ENCODE peak calls at places on chromosomes 13 and 19, in five cellular contexts. K is WTC11, I is pancreas, X is brain microvascular endothelial cell, H is SK-N-SH. J is an unnamed sample.
A peak's percentile ranks its signal among the peaks of the same experiment; 100 is the strongest.

GRCh38 chr13:80955487-80955886 is 614.6 kb upstream of the SPRY2 start:
- DNase-seq in H (no peak), I (no peak), X (no peak), K (no peak), J (no peak)

GRCh38 chr19:5122121-5122400 is 153.1 kb downstream of the KDM4B start:
- DNase-seq in H (no peak), K (no peak), X (no peak), I (no peak), J (no peak)

GRCh38 chr19:17647071-17648020 is 40.8 kb downstream of the UNC13A start:
- DNase-seq in H (peak; percentile 77), X (no peak), K (peak; percentile 40), I (no peak), J (no peak)

GRCh38 chr19:11296264-11296663 is 304 bp downstream of the TSPAN16 start:
- DNase-seq in K (no peak), X (no peak), H (no peak), I (no peak), J (no peak)

GRCh38 chr13:30061217-30061616 is 210.8 kb upstream of the UBL3 start:
- DNase-seq in H (no peak), X (no peak), K (no peak), I (no peak), J (no peak)

GRCh38 chr19:58328999-58329398 is 2.2 kb downstream of the ZSCAN22 start:
- DNase-seq in I (no peak), X (no peak), H (peak; percentile 61), K (peak; percentile 77), J (no peak)

GRCh38 chr13:100721885-100722512 is 47.4 kb upstream of the TMTC4 start:
- DNase-seq in I (peak; percentile 27), X (peak; percentile 53), K (peak; percentile 76), H (peak; percentile 63), J (peak; percentile 61)

GRCh38 chr19:408441-409005 is 424 bp downstream of the C2CD4C start:
- DNase-seq in I (no peak), K (no peak), X (no peak), H (peak; percentile 83), J (no peak)

GRCh38 chr13:24502567-24503375 is 9.8 kb downstream of the PARP4 start:
- DNase-seq in I (no peak), H (no peak), K (no peak), X (peak; percentile 57), J (no peak)

GRCh38 chr19:15328312-15328711 is 4.0 kb downstream of the BRD4 start:
- DNase-seq in I (no peak), X (no peak), H (no peak), K (no peak), J (no peak)

GRCh38 chr19:46412983-46413261 is 442 bp downstream of the CCDC8 start:
- DNase-seq in H (no peak), I (no peak), K (no peak), X (no peak), J (no peak)

GRCh38 chr13:97425570-97425969 is 8.4 kb upstream of the RAP2A start:
- DNase-seq in I (no peak), H (no peak), K (no peak), X (peak; percentile 59), J (no peak)

GRCh38 chr13:112990783-112991182 is 21.8 kb downstream of the MCF2L start:
- DNase-seq in H (peak; percentile 61), X (no peak), I (peak; percentile 77), K (peak; percentile 62), J (no peak)

GRCh38 chr13:34025746-34026145 is 207.8 kb downstream of the RFC3 start:
- DNase-seq in H (no peak), X (peak; percentile 86), K (no peak), I (no peak), J (no peak)

GRCh38 chr13:44063881-44064280 is 184.2 kb downstream of the LACC1 start:
- DNase-seq in H (no peak), I (no peak), K (no peak), X (no peak), J (no peak)

GRCh38 chr19:2064788-2065524 is 13.9 kb upstream of the MKNK2 start:
- DNase-seq in I (no peak), H (no peak), K (no peak), X (no peak), J (no peak)

GRCh38 chr13:96958286-96958891 is 35.9 kb downstream of the OXGR1 start:
- DNase-seq in K (no peak), X (peak; percentile 40), H (peak; percentile 30), I (no peak), J (peak; percentile 13)

GRCh38 chr19:39847525-39847924 is 1.3 kb upstream of the FBL start:
- DNase-seq in H (no peak), K (no peak), X (no peak), I (no peak), J (no peak)

GRCh38 chr19:9054768-9055167 is 32.1 kb upstream of the OR1M1 start:
- DNase-seq in I (no peak), K (peak; percentile 19), X (no peak), H (no peak), J (no peak)

GRCh38 chr13:51267581-51267980 is 45.4 kb downstream of the FAM124A start:
- DNase-seq in I (no peak), X (no peak), K (no peak), H (no peak), J (no peak)

GRCh38 chr13:84684048-84684662 is 801.9 kb upstream of the SLITRK1 start:
- DNase-seq in I (no peak), X (no peak), K (no peak), H (no peak), J (no peak)

GRCh38 chr13:29886446-29886845 is 36.0 kb upstream of the UBL3 start:
- DNase-seq in H (no peak), I (no peak), X (no peak), K (no peak), J (no peak)

GRCh38 chr13:51659276-51660127 is 75.2 kb downstream of the WDFY2 start:
- DNase-seq in I (no peak), H (no peak), X (no peak), K (no peak), J (no peak)

GRCh38 chr19:11444059-11444458 is 8.6 kb downstream of the PRKCSH start:
- DNase-seq in X (no peak), K (no peak), I (no peak), H (no peak), J (no peak)

GRCh38 chr13:80873589-80873988 is 532.7 kb upstream of the SPRY2 start:
- DNase-seq in H (no peak), I (no peak), X (no peak), K (no peak), J (peak; percentile 23)

GRCh38 chr19:11639602-11640471 is 42.6 kb downstream of the ZNF627 start:
- DNase-seq in K (peak; percentile 100), I (peak; percentile 96), X (peak; percentile 95), H (peak; percentile 95), J (peak; percentile 97)

DNA sequence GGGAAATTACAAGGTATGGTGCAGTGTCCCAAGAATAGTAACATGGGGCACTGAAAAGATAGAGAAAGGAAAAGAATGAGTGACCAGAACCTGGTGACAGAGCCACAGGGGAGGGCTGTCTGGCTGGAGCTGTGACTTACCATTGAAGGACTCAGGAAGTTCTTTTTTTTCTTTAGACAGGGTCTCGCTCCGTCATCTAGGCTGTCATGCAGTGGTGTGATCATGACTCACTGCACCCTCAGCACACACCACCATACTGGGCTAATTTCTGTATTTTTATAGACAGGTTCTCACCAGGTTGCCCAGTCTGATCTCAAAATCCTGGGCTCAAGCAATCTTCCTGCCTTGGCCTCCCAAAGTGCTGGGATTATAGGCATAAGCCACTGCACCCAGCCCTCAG is 8.8 kb upstream of the CPB2 start:
- DNase-seq in K (no peak), H (no peak), X (peak; percentile 73), I (no peak), J (no peak)
- TF ChIP-seq CTCF in K (no peak), H (no peak), X (no peak), I (no peak), J (no peak)

GRCh38 chr13:102650444-102650843 is 44.4 kb downstream of the METTL21C start:
- DNase-seq in K (no peak), I (no peak), H (no peak), X (no peak), J (no peak)

GRCh38 chr13:102651892-102652291 is 43.0 kb downstream of the METTL21C start:
- DNase-seq in X (peak; percentile 55), I (no peak), K (no peak), H (no peak), J (no peak)

GRCh38 chr13:102651392-102651791 is 43.5 kb downstream of the METTL21C start:
- DNase-seq in X (no peak), I (no peak), K (no peak), H (no peak), J (no peak)

GRCh38 chr13:102645701-102646100 is 48.9 kb downstream of the TPP2 start:
- DNase-seq in K (no peak), H (no peak), I (no peak), X (no peak), J (no peak)

GRCh38 chr13:102648046-102648445 is 46.8 kb downstream of the METTL21C start:
- DNase-seq in H (no peak), X (no peak), I (no peak), K (no peak), J (no peak)
- TF ChIP-seq CTCF in H (no peak), X (no peak), I (no peak), K (no peak), J (no peak)

DNA sequence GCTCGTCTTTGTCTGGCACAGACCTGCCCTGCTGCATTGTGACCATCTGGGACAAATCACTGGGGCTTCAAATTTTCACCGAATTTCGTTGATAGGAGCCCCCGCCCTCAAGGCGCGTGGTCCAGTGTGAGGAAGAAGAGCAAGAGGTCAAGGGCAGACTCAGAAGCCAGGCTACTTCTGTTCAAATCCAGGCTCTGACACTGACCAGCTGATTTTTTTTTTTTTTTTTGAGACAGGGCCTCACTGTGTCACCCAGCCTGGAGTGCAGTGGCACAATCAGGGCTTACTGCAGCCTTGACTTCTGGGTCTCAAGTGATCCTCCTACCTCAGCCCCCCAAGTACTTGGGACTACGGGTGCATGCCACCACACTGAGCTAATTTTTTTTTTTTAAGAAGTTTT is 7.2 kb downstream of the SYNGR4 start:
- DNase-seq in K (no peak), H (no peak), I (no peak), X (no peak), J (no peak)
- TF ChIP-seq CTCF in K (no peak), H (no peak), I (no peak), X (no peak), J (no peak)

DNA sequence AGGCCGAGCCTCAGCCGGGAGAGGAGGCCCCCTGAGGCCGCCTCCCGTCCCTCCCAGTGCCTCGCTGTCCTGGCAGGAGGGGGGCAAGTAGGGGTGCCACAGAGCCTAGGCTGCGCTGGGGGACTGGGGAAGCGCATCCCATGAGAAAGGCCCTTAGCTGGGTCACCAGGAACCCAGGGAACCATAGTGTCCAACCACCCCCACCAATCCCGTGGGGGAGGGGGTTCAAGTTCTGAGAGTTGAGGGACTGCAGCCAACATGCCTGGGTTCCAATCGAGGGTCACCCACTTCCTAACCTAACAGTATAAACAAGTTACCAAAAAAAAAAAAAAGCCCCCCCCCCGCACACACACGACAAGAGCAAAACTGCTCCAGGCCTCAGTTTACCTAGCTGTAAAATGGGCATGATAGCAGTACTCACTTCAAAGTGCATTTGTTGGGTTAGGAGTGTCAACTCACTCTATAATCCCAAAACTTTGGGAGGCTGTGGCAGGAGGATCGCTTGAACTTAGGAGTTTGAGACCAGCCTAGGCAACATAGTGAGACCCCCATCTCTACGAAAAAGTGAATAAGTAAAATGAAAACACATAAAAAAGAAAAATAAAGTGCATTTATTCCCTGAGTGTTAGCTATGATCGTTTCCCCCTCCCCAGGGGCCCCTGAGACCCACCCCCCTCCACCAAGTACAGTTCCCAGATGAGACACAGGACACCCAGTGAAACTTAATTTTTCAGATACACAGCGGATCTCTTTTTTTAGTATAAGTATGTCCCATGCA is 28.8 kb upstream of the NANOS3 start:
- DNase-seq in X (no peak), K (no peak), H (peak; percentile 14), I (no peak), J (no peak)
- TF ChIP-seq CTCF in X (peak; percentile 21), K (no peak), H (peak; percentile 20), I (no peak), J (no peak)

J was measured in GM13976.